ENCODE peak calls at places on chromosomes 2 and 18, in seven cellular contexts. D is prostate gland; F is H4; T is T-helper 9 cell; M is AG04449; H is GM12865; J is activated T-cell treated with anti-CD3 and anti-CD28 coated beads, Interleukin-2, amount 50 U/mL, for 48 hours. Q is an unnamed sample.

GRCh38 chr2:37532503-37532902 is 138.9 kb downstream of the CDC42EP3 start:
- DNase-seq in M (no peak), H (no peak), T (no peak), D (no peak), F (no peak), J (no peak), Q (no peak)

GRCh38 chr2:240933048-240933965 is 27.2 kb downstream of the CROCC2 start:
- DNase-seq in T (no peak), M (no peak), D (no peak), F (no peak), J (peak; percentile 12), H (no peak), Q (no peak)

GRCh38 chr2:43539991-43540860 is 55.6 kb downstream of the THADA start:
- DNase-seq in M (peak; percentile 89), H (no peak), F (peak; percentile 30), J (no peak), T (no peak), D (peak; percentile 85), Q (peak; percentile 77)

GRCh38 chr2:20138696-20139095 is 86.2 kb downstream of the SDC1 start:
- DNase-seq in D (no peak), T (no peak), M (no peak), J (no peak), H (no peak), F (no peak), Q (no peak)

GRCh38 chr2:24049485-24050021 is at the start of gene FKBP1B:
- DNase-seq in T (peak; percentile 57), F (peak; percentile 26), J (peak; percentile 67), H (peak; percentile 69), D (peak; percentile 26), M (no peak), Q (peak; percentile 75)

GRCh38 chr2:33370886-33371285 is 105.6 kb upstream of the RASGRP3 start:
- DNase-seq in D (no peak), H (no peak), F (no peak), T (no peak), J (no peak), M (no peak), Q (no peak)

GRCh38 chr18:58279504-58280158 is 235.6 kb downstream of the NEDD4L start:
- DNase-seq in M (no peak), J (no peak), H (no peak), T (no peak), F (no peak), D (no peak), Q (no peak)

GRCh38 chr18:48060346-48060745 is 129.9 kb upstream of the SMAD2 start:
- DNase-seq in D (no peak), H (no peak), F (no peak), T (no peak), J (no peak), M (no peak), Q (no peak)

GRCh38 chr2:239151201-239152131 is 249.4 kb downstream of the HDAC4 start:
- DNase-seq in M (no peak), F (no peak), H (no peak), D (peak; percentile 36), T (no peak), J (no peak), Q (no peak)

GRCh38 chr2:86476092-86476491 is 34.9 kb downstream of the KDM3A start:
- DNase-seq in F (no peak), T (no peak), J (no peak), M (peak; percentile 63), H (no peak), D (no peak), Q (no peak)

GRCh38 chr2:10530607-10531239 is 82.6 kb upstream of the ODC1 start:
- DNase-seq in M (no peak), F (no peak), J (no peak), T (no peak), D (no peak), H (no peak), Q (no peak)

GRCh38 chr2:88818381-88818780 is 126.9 kb downstream of the RPIA start:
- DNase-seq in H (no peak), F (no peak), J (no peak), T (no peak), D (no peak), M (no peak), Q (peak; percentile 15)

GRCh38 chr2:210762604-210763588 is 206.5 kb downstream of the CPS1 start:
- DNase-seq in M (no peak), J (no peak), T (no peak), H (no peak), D (no peak), F (no peak), Q (no peak)

GRCh38 chr2:182767578-182767977 is 51.5 kb downstream of the DNAJC10 start:
- DNase-seq in F (peak; percentile 36), M (no peak), T (no peak), J (no peak), D (no peak), H (peak; percentile 20), Q (peak; percentile 20)

GRCh38 chr2:88128654-88129312 is 921 bp upstream of the FABP1 start:
- DNase-seq in H (no peak), D (no peak), F (no peak), T (no peak), J (no peak), M (no peak), Q (no peak)

GRCh38 chr2:132715986-132716385 is 46.0 kb upstream of the LYPD1 start:
- DNase-seq in H (no peak), F (no peak), J (no peak), T (no peak), M (no peak), D (no peak), Q (peak; percentile 24)

GRCh38 chr18:79792096-79792987 is 5.4 kb upstream of the KCNG2 start:
- DNase-seq in T (no peak), J (no peak), M (no peak), F (no peak), D (no peak), H (no peak), Q (no peak)

GRCh38 chr18:6776193-6776592 is 46.7 kb downstream of the ARHGAP28 start:
- DNase-seq in J (no peak), F (peak; percentile 21), D (no peak), H (no peak), M (peak; percentile 74), T (no peak), Q (no peak)

GRCh38 chr2:144032566-144032965 is 487.4 kb downstream of the ZEB2 start:
- DNase-seq in M (peak; percentile 49), F (no peak), H (no peak), D (no peak), T (no peak), J (no peak), Q (no peak)

GRCh38 chr2:20444993-20445910 is 1.6 kb upstream of the RHOB start:
- DNase-seq in H (no peak), T (no peak), J (no peak), M (no peak), F (no peak), D (no peak), Q (no peak)

GRCh38 chr2:9519250-9519649 is 36.4 kb downstream of the ADAM17 start:
- DNase-seq in F (no peak), D (no peak), M (no peak), H (no peak), J (no peak), T (no peak), Q (peak; percentile 20)

GRCh38 chr18:39796413-39796812 is 2158.6 kb upstream of the PIK3C3 start:
- DNase-seq in H (no peak), J (no peak), M (no peak), F (no peak), T (no peak), D (no peak), Q (peak; percentile 29)

GRCh38 chr2:38740851-38741541 is 10.2 kb downstream of the SRSF7 start:
- DNase-seq in J (peak; percentile 23), T (peak; percentile 23), M (no peak), D (no peak), F (peak; percentile 19), H (no peak), Q (peak; percentile 46)

GRCh38 chr2:215929602-215930335 is 83.6 kb downstream of the MREG start:
- DNase-seq in H (no peak), D (no peak), M (no peak), F (peak; percentile 23), J (no peak), T (no peak), Q (peak; percentile 43)

GRCh38 chr2:238061310-238062202 is 755 bp downstream of the SCLY start:
- DNase-seq in F (peak; percentile 33), J (peak; percentile 52), T (peak; percentile 15), M (no peak), H (peak; percentile 55), D (peak; percentile 18), Q (peak; percentile 59)

GRCh38 chr2:105787376-105788318 is 42.9 kb downstream of the NCK2 start:
- DNase-seq in H (peak; percentile 83), M (no peak), T (no peak), D (no peak), F (no peak), J (peak; percentile 43), Q (no peak)

GRCh38 chr2:101081508-101081907 is 69.7 kb downstream of the TBC1D8 start:
- DNase-seq in J (no peak), F (no peak), M (no peak), T (no peak), D (no peak), H (no peak), Q (no peak)

GRCh38 chr18:79260510-79260909 is 135.2 kb upstream of the NFATC1 start:
- DNase-seq in J (no peak), D (no peak), F (no peak), T (no peak), M (no peak), H (no peak), Q (no peak)

GRCh38 chr2:124973396-124973795 is 948.3 kb downstream of the CNTNAP5 start:
- DNase-seq in D (no peak), F (no peak), J (no peak), H (no peak), M (no peak), T (no peak), Q (peak; percentile 81)

GRCh38 chr2:109217362-109218086 is 88.5 kb downstream of the SH3RF3 start:
- DNase-seq in J (peak; percentile 17), M (peak; percentile 80), H (peak; percentile 77), D (no peak), T (no peak), F (peak; percentile 55), Q (peak; percentile 36)

GRCh38 chr18:54672846-54673475 is 81.9 kb downstream of the DYNAP start:
- DNase-seq in J (no peak), M (no peak), T (no peak), F (no peak), H (no peak), D (no peak), Q (peak; percentile 37)

GRCh38 chr2:11371099-11371937 is 26.9 kb upstream of the ROCK2 start:
- DNase-seq in T (no peak), D (no peak), M (no peak), J (no peak), H (no peak), F (no peak), Q (no peak)

GRCh38 chr2:65292461-65293127 is 65.0 kb downstream of the ACTR2 start:
- DNase-seq in M (no peak), J (no peak), F (no peak), D (no peak), H (no peak), T (no peak), Q (no peak)

GRCh38 chr2:77397763-77398162 is 124.4 kb downstream of the LRRTM4 start:
- DNase-seq in T (no peak), F (no peak), J (no peak), H (no peak), M (no peak), D (no peak), Q (peak; percentile 57)

Q was measured in kidney tubule cell.